ENCODE peak calls at places on chromosomes 4 and X, in ten cellular contexts. H is upper lobe of right lung, J is RWPE1, G is progenitor cell of endocrine pancreas, A is colonic mucosa, R is cardiac fibroblast, Y is lower lobe of right lung, E is H1, F is HFFc6, S is dorsolateral prefrontal cortex. P is an unnamed sample.

GRCh38 chr4:140996757-140997156 is 136.5 kb downstream of the RNF150 start:
- DNase-seq in G (no peak), S (no peak), A (no peak), J (no peak), Y (no peak), R (peak), E (no peak), F (peak), H (no peak), P (no peak)

GRCh38 chrX:109624641-109625311 is at the start of gene KCNE5:
- DNase-seq in H (no peak), F (no peak), A (no peak), E (peak), R (no peak), Y (peak), J (no peak), G (peak), S (no peak), P (no peak)

GRCh38 chrX:136906921-136907510 is 26.5 kb upstream of the RBMX start:
- DNase-seq in Y (no peak), F (no peak), E (no peak), G (no peak), A (no peak), R (no peak), H (no peak), J (no peak), S (no peak), P (no peak)

GRCh38 chr4:126291886-126292285 is 977.1 kb downstream of the FAT4 start:
- DNase-seq in E (no peak), J (no peak), A (no peak), F (no peak), Y (no peak), S (no peak), R (no peak), G (no peak), H (no peak), P (no peak)

GRCh38 chrX:139113682-139114081 is 402.2 kb upstream of the FGF13 start:
- DNase-seq in J (no peak), A (no peak), G (no peak), H (no peak), R (no peak), Y (no peak), F (no peak), S (no peak), E (no peak), P (no peak)

GRCh38 chrX:69165116-69165651 is at the start of gene PJA1:
- DNase-seq in R (peak), S (peak), F (peak), J (peak), E (peak), Y (peak), A (peak), H (peak), G (peak), P (peak)

GRCh38 chr4:98262431-98262830 is 1.2 kb downstream of the RAP1GDS1 start:
- DNase-seq in G (no peak), J (no peak), F (no peak), H (no peak), E (no peak), Y (no peak), S (no peak), R (peak), A (peak), P (no peak)

GRCh38 chrX:108834036-108834435 is 97.7 kb upstream of the IRS4 start:
- DNase-seq in Y (no peak), H (no peak), A (no peak), S (no peak), E (no peak), J (no peak), R (no peak), F (no peak), G (no peak), P (no peak)

GRCh38 chrX:104929324-104929723 is 291.2 kb downstream of the TEX13A start:
- DNase-seq in J (no peak), F (no peak), E (no peak), Y (no peak), S (no peak), H (no peak), G (no peak), A (no peak), R (no peak), P (no peak)

GRCh38 chr4:111689214-111689613 is 456.0 kb upstream of the FAM241A start:
- DNase-seq in G (no peak), F (peak), H (no peak), A (no peak), J (no peak), S (no peak), R (peak), E (no peak), Y (no peak), P (no peak)

GRCh38 chrX:139967300-139967699 is 2.0 kb upstream of the CXorf66 start:
- DNase-seq in E (no peak), S (no peak), G (no peak), R (peak), A (peak), F (no peak), J (no peak), Y (no peak), H (no peak), P (no peak)

GRCh38 chr4:13539721-13540445 is 4.4 kb downstream of the NKX3-2 start:
- DNase-seq in J (no peak), F (no peak), S (no peak), A (no peak), Y (no peak), H (no peak), G (no peak), E (peak), R (no peak), P (no peak)

GRCh38 chr4:90419124-90419711 is 292.0 kb downstream of the CCSER1 start:
- DNase-seq in A (no peak), G (no peak), H (no peak), Y (no peak), S (no peak), E (no peak), F (peak), R (peak), J (peak), P (no peak)

GRCh38 chr4:174394915-174395314 is 111.2 kb downstream of the CEP44 start:
- DNase-seq in E (no peak), G (no peak), S (no peak), H (no peak), A (no peak), F (no peak), Y (no peak), R (no peak), J (peak), P (no peak)

GRCh38 chr4:166594326-166594946 is 639.9 kb downstream of the SPOCK3 start:
- DNase-seq in A (peak), E (peak), J (peak), Y (no peak), F (peak), R (peak), S (peak), H (no peak), G (peak), P (peak)

GRCh38 chr4:15610855-15611254 is 44.3 kb downstream of the FBXL5 start:
- DNase-seq in E (no peak), A (no peak), G (no peak), H (no peak), J (no peak), S (no peak), F (no peak), Y (no peak), R (no peak), P (no peak)

GRCh38 chr4:93731448-93731847 is 97.1 kb upstream of the ATOH1 start:
- DNase-seq in A (no peak), Y (no peak), H (no peak), J (no peak), F (no peak), E (no peak), R (no peak), G (no peak), S (no peak), P (no peak)

GRCh38 chrX:110212299-110212698 is 105.6 kb downstream of the AMMECR1 start:
- DNase-seq in F (no peak), A (no peak), G (no peak), Y (no peak), S (no peak), H (no peak), E (no peak), J (no peak), R (no peak), P (no peak)

GRCh38 chr4:126071346-126072333 is 756.9 kb downstream of the FAT4 start:
- DNase-seq in Y (no peak), J (no peak), H (no peak), G (no peak), F (peak), S (no peak), R (peak), E (no peak), A (no peak), P (no peak)

GRCh38 chr4:176717237-176717636 is 75.5 kb downstream of the VEGFC start:
- DNase-seq in R (no peak), J (no peak), S (no peak), A (no peak), F (no peak), Y (no peak), E (no peak), H (no peak), G (no peak), P (no peak)

GRCh38 chr4:170872794-170873193 is 783.0 kb upstream of the AADAT start:
- DNase-seq in G (no peak), J (peak), S (no peak), Y (no peak), R (no peak), H (no peak), A (no peak), E (no peak), F (no peak), P (no peak)

GRCh38 chr4:54958236-54958635 is 167.2 kb downstream of the KDR start:
- DNase-seq in F (no peak), E (no peak), Y (no peak), H (no peak), J (no peak), A (no peak), R (peak), G (no peak), S (no peak), P (peak)

GRCh38 chrX:154412468-154412867 is 1.1 kb downstream of the TAFAZZIN start:
- DNase-seq in Y (peak), E (no peak), R (peak), S (no peak), J (no peak), G (no peak), A (peak), H (no peak), F (no peak), P (peak)

GRCh38 chrX:22134681-22135080 is 102.6 kb downstream of the PHEX start:
- DNase-seq in Y (no peak), G (no peak), S (no peak), J (peak), F (peak), H (no peak), E (no peak), A (no peak), R (peak), P (no peak)

GRCh38 chr4:1411436-1412375 is 5.5 kb upstream of the NKX1-1 start:
- DNase-seq in R (no peak), H (peak), E (peak), Y (peak), J (no peak), G (no peak), S (no peak), F (no peak), A (peak), P (no peak)
- TF ChIP-seq CTCF in R (no peak), H (no peak), E (peak), Y (no peak), J (no peak), G (no peak), S (no peak), F (peak), A (no peak), P (no peak)

GRCh38 chr4:186485621-186486062 is 69.7 kb downstream of the MTNR1A start:
- DNase-seq in F (peak), Y (no peak), H (no peak), S (peak), E (peak), G (no peak), J (no peak), A (no peak), R (peak), P (no peak)
- TF ChIP-seq CTCF in F (no peak), Y (no peak), H (no peak), S (no peak), E (no peak), G (no peak), J (no peak), A (no peak), R (no peak), P (no peak)

DNA sequence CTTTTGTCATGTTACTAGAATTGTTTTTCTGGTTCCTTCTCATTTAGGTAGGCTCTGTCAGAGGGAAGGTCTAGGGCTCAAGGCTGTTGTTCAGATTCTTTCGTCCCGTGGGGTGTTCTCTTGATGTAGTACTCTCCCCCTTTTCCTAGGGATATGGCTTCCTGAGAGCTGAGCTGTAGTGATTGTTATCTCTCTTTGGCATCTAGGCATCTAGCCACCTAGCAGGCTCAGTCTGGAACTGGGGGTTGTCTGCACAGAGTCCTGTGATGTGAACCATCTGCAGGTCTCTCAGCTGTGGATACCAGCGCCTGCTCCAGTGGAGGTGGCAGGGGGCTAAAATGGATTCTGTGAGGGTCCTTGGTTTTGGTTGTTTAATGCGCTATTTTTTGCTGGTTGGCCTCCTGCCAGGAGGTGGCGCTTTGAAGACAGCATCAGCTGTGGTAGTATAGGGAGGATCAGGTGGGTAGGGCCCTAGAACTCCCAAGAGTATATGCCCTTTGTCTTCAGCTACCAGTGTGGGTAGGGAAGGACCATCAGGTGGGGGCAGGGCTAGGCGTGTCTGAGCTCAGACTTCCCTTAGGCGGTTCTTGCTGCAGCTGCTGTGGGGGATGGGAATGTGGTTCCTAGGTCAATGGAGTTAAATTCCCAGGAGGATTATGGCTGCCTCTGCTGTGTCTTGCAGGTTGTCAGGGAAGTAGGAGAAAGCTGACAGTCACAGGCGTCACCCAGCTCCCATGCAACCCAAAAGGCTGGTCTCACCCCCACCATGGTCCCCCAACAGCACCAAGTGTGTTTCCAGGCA is 78.0 kb upstream of the RAB40AL start:
- DNase-seq in H (no peak), E (no peak), G (no peak), R (no peak), A (no peak), J (no peak), Y (no peak), F (peak), S (no peak), P (peak)
- TF ChIP-seq CTCF in H (no peak), E (no peak), G (no peak), R (no peak), A (no peak), J (no peak), Y (no peak), F (no peak), S (no peak), P (no peak)

GRCh38 chr4:10620935-10621488 is 63.6 kb downstream of the CLNK start:
- DNase-seq in R (no peak), S (no peak), Y (no peak), E (no peak), J (no peak), G (no peak), H (no peak), A (no peak), F (no peak), P (no peak)
- TF ChIP-seq CTCF in R (no peak), S (no peak), Y (no peak), E (no peak), J (no peak), G (no peak), H (no peak), A (no peak), F (no peak), P (no peak)

GRCh38 chr4:1596393-1596792 is 87.7 kb downstream of the FAM53A start:
- DNase-seq in J (no peak), H (peak), A (no peak), E (no peak), F (no peak), Y (peak), S (no peak), R (no peak), G (no peak), P (no peak)
- TF ChIP-seq CTCF in J (no peak), H (no peak), A (no peak), E (peak), F (no peak), Y (no peak), S (no peak), R (no peak), G (no peak), P (peak)

DNA sequence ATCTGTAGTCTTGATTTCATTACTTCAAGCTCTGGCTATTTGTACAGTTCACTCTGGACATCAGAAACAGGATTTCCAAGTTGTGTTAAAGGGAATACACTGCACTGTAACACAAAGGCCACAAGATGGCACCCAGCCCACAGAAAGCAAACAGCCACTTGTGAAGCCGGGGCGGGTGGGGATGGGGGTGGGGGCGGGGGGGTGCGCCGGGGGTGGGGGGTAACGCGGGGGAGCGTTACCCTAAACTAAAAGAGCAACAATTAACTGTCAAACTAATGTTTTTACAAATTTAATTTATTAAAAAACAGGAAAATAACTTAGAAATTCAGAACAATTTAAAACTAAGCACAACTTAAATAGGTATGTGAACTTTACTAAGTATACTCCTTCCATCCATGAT is 27.3 kb downstream of the PRDX4 start:
- DNase-seq in S (peak), R (peak), Y (peak), G (peak), E (no peak), F (peak), H (no peak), A (peak), J (peak), P (peak)
- TF ChIP-seq CTCF in S (peak), R (peak), Y (peak), G (peak), E (peak), F (peak), H (peak), A (peak), J (peak), P (peak)

GRCh38 chrX:2500681-2501151 is at the start of the genes DHRSX and ZBED1:
- DNase-seq in G (peak), R (peak), F (no peak), E (peak), H (peak), J (peak), S (no peak), A (peak), Y (peak), P (peak)

GRCh38 chrX:2498781-2499302 is 1.9 kb downstream of the DHRSX start:
- DNase-seq in G (no peak), A (peak), F (peak), S (no peak), R (peak), J (no peak), Y (no peak), H (peak), E (no peak), P (no peak)

GRCh38 chrX:2501246-2502102 is 698 bp upstream of the DHRSX start:
- DNase-seq in R (no peak), E (peak), Y (no peak), S (no peak), A (no peak), G (no peak), H (no peak), J (no peak), F (no peak), P (no peak)

GRCh38 chrX:2499507-2499906 is 1.3 kb downstream of the DHRSX start:
- DNase-seq in E (no peak), R (no peak), S (no peak), Y (no peak), G (no peak), A (no peak), H (peak), F (no peak), J (no peak), P (no peak)

GRCh38 chrX:2500091-2500680 is 590 bp downstream of the DHRSX start:
- DNase-seq in J (peak), Y (peak), E (peak), S (no peak), H (peak), R (peak), F (peak), G (peak), A (peak), P (peak)
- TF ChIP-seq CTCF in J (peak), Y (no peak), E (no peak), S (no peak), H (no peak), R (no peak), F (peak), G (peak), A (no peak), P (no peak)

GRCh38 chr4:147791341-147791740 is 59.5 kb downstream of the ARHGAP10 start:
- DNase-seq in Y (no peak), S (no peak), R (no peak), F (no peak), E (no peak), G (no peak), H (no peak), A (no peak), J (no peak), P (no peak)

GRCh38 chr4:147791870-147792269 is 60.0 kb downstream of the ARHGAP10 start:
- DNase-seq in J (no peak), R (no peak), E (no peak), F (no peak), H (no peak), A (no peak), S (no peak), Y (no peak), G (no peak), P (no peak)

GRCh38 chr4:147788791-147789190 is 56.9 kb downstream of the ARHGAP10 start:
- DNase-seq in S (no peak), Y (no peak), A (no peak), F (no peak), J (no peak), R (no peak), E (no peak), G (no peak), H (no peak), P (no peak)

GRCh38 chr4:147790412-147790811 is 58.5 kb downstream of the ARHGAP10 start:
- DNase-seq in H (no peak), A (no peak), E (no peak), G (no peak), Y (no peak), S (no peak), F (no peak), J (peak), R (no peak), P (no peak)

DNA sequence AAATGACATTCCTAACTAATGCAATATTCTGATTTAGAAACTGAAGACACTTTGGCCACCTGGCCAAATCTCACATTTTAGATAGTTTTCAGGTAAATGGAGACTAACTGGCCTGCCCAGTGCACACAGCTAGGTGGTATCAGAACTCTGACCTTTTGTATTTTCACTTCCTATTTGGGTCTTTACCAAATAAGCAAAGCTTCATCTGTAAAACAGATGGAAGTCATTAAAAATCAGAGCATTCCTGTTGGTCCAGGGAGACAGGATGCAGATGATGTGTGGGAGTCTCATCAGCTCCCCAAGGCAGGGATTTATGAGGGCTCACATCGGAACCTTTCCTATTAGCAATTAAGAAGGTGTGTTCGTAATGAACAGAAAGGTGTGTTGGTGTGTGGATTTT is 57.7 kb downstream of the ARHGAP10 start:
- DNase-seq in H (no peak), A (no peak), E (no peak), J (no peak), F (no peak), G (no peak), S (no peak), Y (no peak), R (no peak), P (no peak)
- TF ChIP-seq CTCF in H (no peak), A (no peak), E (no peak), J (no peak), F (no peak), G (no peak), S (no peak), Y (no peak), R (no peak), P (no peak)

P was measured in activated CD8-positive, alpha-beta T cell treated with anti-CD3 and anti-CD28 coated beads for 36 hours.